ENCODE peak calls at places on chromosomes 13 and 19, in seven cellular contexts. M is ascending aorta; Y is astrocyte of the spinal cord; W is stimulated activated CD4-positive, alpha-beta T cell treated with anti-CD3 and anti-CD28 coated beads, Interleukin-1b, Interleukin-23, amount 100 ng/mL, for 4 hours; I is fibroblast of the aortic adventitia; Q is T-cell; X is EH. P is an unnamed sample.

GRCh38 chr13:21670883-21671792 is at the start of gene FGF9:
- DNase-seq in M (peak), Y (peak), W (peak), I (peak), Q (peak), X (peak), P (no peak)

GRCh38 chr13:60591348-60591747 is 194.3 kb downstream of the TDRD3 start:
- DNase-seq in M (no peak), Y (peak), W (no peak), I (peak), Q (no peak), X (peak), P (no peak)

GRCh38 chr19:44003461-44004134 is 841 bp downstream of the ZNF230 start:
- DNase-seq in M (no peak), Y (peak), W (no peak), I (peak), Q (no peak), X (peak), P (no peak)

GRCh38 chr19:23071087-23071511 is 45.7 kb upstream of the ZNF730 start:
- DNase-seq in M (peak), Y (peak), W (no peak), I (peak), Q (no peak), X (peak), P (no peak)

GRCh38 chr13:70054572-70054971 is 53.1 kb upstream of the ATXN8OS start:
- DNase-seq in M (no peak), Y (no peak), W (no peak), I (no peak), Q (no peak), X (no peak), P (no peak)

GRCh38 chr13:86193281-86193680 is 394.1 kb upstream of the SLITRK6 start:
- DNase-seq in M (no peak), Y (peak), W (no peak), I (no peak), Q (no peak), X (no peak), P (no peak)

GRCh38 chr13:106112191-106112590 is 423.3 kb downstream of the EFNB2 start:
- DNase-seq in M (no peak), Y (no peak), W (no peak), I (no peak), Q (no peak), X (no peak), P (no peak)

GRCh38 chr19:7480222-7480974 is 8.4 kb downstream of the PEX11G start:
- DNase-seq in M (no peak), Y (no peak), W (no peak), I (no peak), Q (no peak), X (no peak), P (no peak)

GRCh38 chr19:54152878-54153524 is 6.5 kb downstream of the LENG1 start:
- DNase-seq in M (no peak), Y (no peak), W (no peak), I (no peak), Q (no peak), X (no peak), P (no peak)

GRCh38 chr19:46975918-46976782 is 43.5 kb upstream of the NPAS1 start:
- DNase-seq in M (peak), Y (peak), W (no peak), I (peak), Q (no peak), X (peak), P (no peak)

GRCh38 chr19:52048604-52049493 is at the start of gene ZNF432:
- DNase-seq in M (peak), Y (peak), W (peak), I (peak), Q (peak), X (peak), P (no peak)

GRCh38 chr13:71218960-71219359 is 648.0 kb downstream of the DACH1 start:
- DNase-seq in M (no peak), Y (no peak), W (no peak), I (no peak), Q (no peak), X (no peak), P (no peak)

GRCh38 chr13:78241278-78241919 is 322.8 kb upstream of the EDNRB start:
- DNase-seq in M (no peak), Y (peak), W (no peak), I (peak), Q (no peak), X (peak), P (peak)

GRCh38 chr19:13207237-13208130 is 57.3 kb downstream of the IER2 start:
- DNase-seq in M (no peak), Y (no peak), W (no peak), I (peak), Q (no peak), X (peak), P (no peak)

GRCh38 chr13:97911311-97912138 is 42.0 kb upstream of the IPO5 start:
- DNase-seq in M (no peak), Y (peak), W (no peak), I (peak), Q (no peak), X (peak), P (no peak)

GRCh38 chr19:900302-901111 is 7.2 kb downstream of the RNU6-9 start:
- DNase-seq in M (no peak), Y (no peak), W (no peak), I (no peak), Q (no peak), X (no peak), P (no peak)

GRCh38 chr13:110546933-110547332 is 14.6 kb downstream of the RAB20 start:
- DNase-seq in M (peak), Y (peak), W (no peak), I (peak), Q (no peak), X (peak), P (no peak)

GRCh38 chr13:22793598-22794134 is 387.1 kb upstream of the SGCG start:
- DNase-seq in M (no peak), Y (peak), W (no peak), I (no peak), Q (no peak), X (no peak), P (no peak)

GRCh38 chr19:6059396-6059947 is 50.8 kb downstream of the RFX2 start:
- DNase-seq in M (peak), Y (no peak), W (no peak), I (no peak), Q (no peak), X (no peak), P (no peak)

GRCh38 chr13:113729329-113730019 is 29.6 kb upstream of the TMEM255B start:
- DNase-seq in M (no peak), Y (no peak), W (no peak), I (peak), Q (no peak), X (peak), P (no peak)

GRCh38 chr13:29396446-29396845 is 199.0 kb downstream of the SLC7A1 start:
- DNase-seq in M (no peak), Y (no peak), W (no peak), I (no peak), Q (no peak), X (no peak), P (no peak)

GRCh38 chr19:33396701-33397535 is 23.4 kb downstream of the CEBPG start:
- DNase-seq in M (no peak), Y (peak), W (no peak), I (no peak), Q (no peak), X (peak), P (no peak)